ENCODE peak calls at places on chromosomes 5 and 9, in four cellular contexts. G is H1, Q is H9, W is IMR-90. V is an unnamed sample.

GRCh38 chr5:92641031-92641962 is 939.7 kb downstream of the NR2F1-AS1 start:
- DNase-seq in G (no peak), Q (no peak), W (peak), V (no peak)

GRCh38 chr9:130433168-130433946 is 11.4 kb upstream of the ASS1 start:
- DNase-seq in G (no peak), Q (peak), W (peak), V (peak)

GRCh38 chr9:88976888-88977257 is 14.4 kb upstream of the S1PR3 start:
- DNase-seq in G (no peak), Q (no peak), W (no peak), V (no peak)

GRCh38 chr5:111127453-111128195 is 35.5 kb downstream of the WDR36 start:
- DNase-seq in G (peak), Q (peak), W (no peak), V (peak)

GRCh38 chr5:158013939-158014338 is 155.0 kb upstream of the CLINT1 start:
- DNase-seq in G (no peak), Q (peak), W (peak), V (peak)

GRCh38 chr9:124011460-124012301 is at the start of gene LHX2:
- DNase-seq in G (peak), Q (peak), W (peak), V (peak)

GRCh38 chr9:90855208-90856000 is 53.8 kb downstream of the SYK start:
- DNase-seq in G (no peak), Q (peak), W (no peak), V (no peak)

GRCh38 chr5:96315431-96315830 is 117.6 kb downstream of the PCSK1 start:
- DNase-seq in G (no peak), Q (no peak), W (no peak), V (no peak)

GRCh38 chr5:173232499-173233346 is 2.3 kb downstream of the NKX2-5 start:
- DNase-seq in G (no peak), Q (peak), W (no peak), V (peak)

GRCh38 chr5:73464016-73464745 is 15.6 kb upstream of the FOXD1 start:
- DNase-seq in G (no peak), Q (no peak), W (peak), V (no peak)

GRCh38 chr9:34127035-34127948 is 794 bp upstream of the DCAF12 start:
- DNase-seq in G (no peak), Q (no peak), W (no peak), V (no peak)

GRCh38 chr9:34124103-34124502 is 2.4 kb downstream of the DCAF12 start:
- DNase-seq in G (no peak), Q (no peak), W (no peak), V (no peak)

GRCh38 chr9:34126207-34127034 is at the start of gene DCAF12:
- DNase-seq in G (peak), Q (peak), W (peak), V (peak)

GRCh38 chr9:34124923-34125322 is 1.6 kb downstream of the DCAF12 start:
- DNase-seq in G (no peak), Q (no peak), W (no peak), V (no peak)

GRCh38 chr9:34125681-34126206 is 754 bp downstream of the DCAF12 start:
- DNase-seq in G (no peak), Q (peak), W (peak), V (peak)
- H2BK5ac ChIP-seq in G (peak), Q (no peak), W (peak), V (peak)

GRCh38 chr9:83343366-83343765 is 194.8 kb downstream of the FRMD3 start:
- DNase-seq in G (no peak), Q (no peak), W (no peak), V (no peak)
- H3K56ac ChIP-seq in G (no peak), Q (no peak), W (no peak), V (no peak)

GRCh38 chr5:122774519-122774860 is 390 bp upstream of the SNX2 start:
- DNase-seq in G (no peak), Q (no peak), W (no peak), V (no peak)
- H2BK5ac ChIP-seq in G (no peak), Q (no peak), W (no peak), V (no peak)

GRCh38 chr9:87657190-87657589 is 68.7 kb upstream of the CTSL start:
- DNase-seq in G (no peak), Q (peak), W (no peak), V (peak)

GRCh38 chr9:87655731-87656130 is 70.2 kb upstream of the CTSL start:
- DNase-seq in G (no peak), Q (peak), W (no peak), V (no peak)

GRCh38 chr9:87657893-87658292 is 68.0 kb upstream of the CTSL start:
- DNase-seq in G (no peak), Q (peak), W (no peak), V (no peak)

GRCh38 chr9:87659534-87660419 is 66.1 kb upstream of the CTSL start:
- DNase-seq in G (no peak), Q (peak), W (no peak), V (no peak)

DNA sequence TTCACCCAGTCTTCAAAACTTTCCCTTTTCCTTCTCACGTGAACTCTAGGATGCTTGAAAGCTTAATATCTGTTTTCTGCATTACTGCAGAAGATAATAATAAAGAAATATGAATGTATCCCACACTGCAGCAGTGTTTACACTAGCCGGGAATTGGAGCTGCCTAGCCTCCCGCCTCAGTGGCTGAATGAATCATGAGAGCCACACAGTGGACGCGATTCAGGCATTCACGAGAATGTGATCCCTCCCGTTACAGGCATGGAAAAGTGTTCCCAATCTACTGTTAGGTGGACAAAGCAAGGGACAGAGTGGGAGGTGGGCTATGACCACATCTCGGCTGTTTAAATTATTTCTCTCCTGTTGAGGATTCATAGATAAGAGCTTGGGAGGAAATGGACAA is 69.4 kb upstream of the CTSL start:
- DNase-seq in G (no peak), Q (peak), W (peak), V (no peak)
- H3K56ac ChIP-seq in G (no peak), Q (no peak), W (no peak), V (no peak)

GRCh38 chr5:150144211-150144801 is 11.3 kb downstream of the PDGFRB start:
- DNase-seq in G (no peak), Q (no peak), W (peak), V (no peak)

GRCh38 chr5:150141544-150142188 is 14.0 kb downstream of the PDGFRB start:
- DNase-seq in G (no peak), Q (peak), W (peak), V (peak)

GRCh38 chr5:150142189-150142788 is 13.4 kb downstream of the PDGFRB start:
- DNase-seq in G (no peak), Q (no peak), W (peak), V (no peak)

GRCh38 chr5:150143725-150144058 is 12.0 kb downstream of the PDGFRB start:
- DNase-seq in G (no peak), Q (no peak), W (no peak), V (no peak)

DNA sequence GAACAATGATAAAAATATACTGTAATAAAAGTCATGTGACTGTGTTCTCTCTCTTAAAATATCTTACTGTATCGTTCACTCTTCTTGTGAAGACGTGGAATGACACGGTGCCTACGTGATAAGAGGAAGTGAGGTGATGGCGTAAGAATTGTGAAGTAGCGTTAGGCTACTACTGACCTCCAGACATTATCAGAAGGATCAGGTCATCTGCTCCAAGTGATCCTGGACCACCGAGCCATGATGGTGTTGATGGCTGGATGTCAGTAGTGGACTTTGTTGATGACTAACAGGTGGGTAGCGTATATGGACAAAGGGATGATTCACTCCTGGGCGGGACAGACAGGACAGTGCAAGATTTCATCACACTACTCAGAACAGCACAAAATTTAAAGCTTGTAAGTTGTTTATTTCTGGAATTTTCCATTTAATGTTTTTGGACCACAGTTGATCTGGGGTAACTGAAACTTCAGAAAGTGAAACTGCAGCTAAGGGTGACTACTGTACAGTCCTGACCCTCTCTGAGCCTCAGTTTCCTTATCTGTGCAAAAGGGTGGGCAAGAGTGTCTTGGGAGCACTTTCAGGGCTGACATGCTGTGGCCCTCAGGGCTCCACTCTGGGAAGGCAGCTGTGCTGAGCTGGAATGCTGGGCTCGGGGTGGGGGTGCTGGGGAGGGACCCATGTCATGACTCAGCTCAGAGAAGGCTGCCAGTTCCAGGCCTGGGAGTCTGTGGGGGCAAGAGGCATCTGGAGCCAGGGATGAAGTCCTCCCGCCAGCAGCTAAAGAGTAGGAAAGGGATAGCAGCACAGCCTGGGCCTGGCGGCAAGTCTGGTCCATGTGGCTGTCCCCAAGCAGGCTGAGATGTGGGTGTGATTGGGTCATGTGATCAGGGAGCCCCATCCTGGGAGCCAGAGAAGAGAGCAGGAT is 12.6 kb downstream of the PDGFRB start:
- DNase-seq in G (no peak), Q (no peak), W (peak), V (no peak)
- H2BK5ac ChIP-seq in G (peak), Q (no peak), W (peak), V (peak)

GRCh38 chr5:142715291-142715690 is 29.4 kb upstream of the FGF1 start:
- DNase-seq in G (no peak), Q (no peak), W (no peak), V (no peak)
- H3K56ac ChIP-seq in G (no peak), Q (no peak), W (no peak), V (no peak)

GRCh38 chr5:161863259-161863658 is 15.3 kb downstream of the GABRA1 start:
- DNase-seq in G (no peak), Q (no peak), W (no peak), V (no peak)

GRCh38 chr5:161851691-161852299 is 3.9 kb downstream of the GABRA1 start:
- DNase-seq in G (no peak), Q (no peak), W (no peak), V (no peak)

GRCh38 chr5:161857358-161857757 is 9.4 kb downstream of the GABRA1 start:
- DNase-seq in G (no peak), Q (no peak), W (no peak), V (no peak)
- H2BK5ac ChIP-seq in G (no peak), Q (no peak), W (no peak), V (no peak)